ENCODE peak calls at places on chromosomes 5 and 9, in four cellular contexts. R is HEK293T, E is K562, L is HepG2. P is an unnamed sample.
A peak's percentile ranks its signal among the peaks of the same experiment; 100 is the strongest.

GRCh38 chr5:76210946-76211345 is 127.8 kb downstream of the SV2C start:
- DNase-seq in R (no peak), E (no peak), L (no peak), P (no peak)

GRCh38 chr5:5492087-5492933 is 69.8 kb downstream of the ICE1 start:
- DNase-seq in R (peak; percentile 51), E (peak; percentile 62), L (peak; percentile 54), P (peak; percentile 25)

GRCh38 chr5:126234563-126235195 is 188.5 kb upstream of the GRAMD2B start:
- DNase-seq in R (peak; percentile 55), E (peak; percentile 9), L (peak; percentile 13), P (no peak)

GRCh38 chr9:98709968-98710965 is 1.5 kb upstream of the GABBR2 start:
- DNase-seq in R (no peak), E (no peak), L (no peak), P (no peak)

GRCh38 chr5:159503236-159503635 is 172.9 kb upstream of the IL12B start:
- DNase-seq in R (no peak), E (no peak), L (no peak), P (no peak)

GRCh38 chr5:19258686-19259085 is 729.3 kb downstream of the CDH18 start:
- DNase-seq in R (no peak), E (no peak), L (no peak), P (no peak)

GRCh38 chr5:170623576-170624181 is 119.9 kb downstream of the KCNIP1 start:
- DNase-seq in R (peak; percentile 78), E (peak; percentile 55), L (peak; percentile 20), P (no peak)

GRCh38 chr9:36772449-36773370 is 200.0 kb downstream of the MELK start:
- DNase-seq in R (no peak), E (no peak), L (no peak), P (no peak)

GRCh38 chr5:44638286-44638869 is 170.4 kb upstream of the MRPS30 start:
- DNase-seq in R (no peak), E (no peak), L (no peak), P (no peak)

GRCh38 chr5:122064992-122065391 is 13.1 kb downstream of the LOX start:
- DNase-seq in R (no peak), E (no peak), L (no peak), P (no peak)

GRCh38 chr9:116791314-116791713 is 104.2 kb downstream of the TRIM32 start:
- DNase-seq in R (peak; percentile 9), E (no peak), L (no peak), P (no peak)

GRCh38 chr5:5318426-5319205 is 103.9 kb upstream of the ICE1 start:
- DNase-seq in R (no peak), E (no peak), L (no peak), P (no peak)

GRCh38 chr5:133861161-133861737 is 107.2 kb downstream of the C5orf15 start:
- DNase-seq in R (no peak), E (no peak), L (no peak), P (no peak)

GRCh38 chr5:151028717-151029116 is 8.3 kb downstream of the GPX3 start:
- DNase-seq in R (no peak), E (no peak), L (no peak), P (no peak)

GRCh38 chr5:5483880-5484595 is 61.6 kb downstream of the ICE1 start:
- DNase-seq in R (no peak), E (no peak), L (no peak), P (no peak)

GRCh38 chr5:33558489-33558888 is 117.7 kb downstream of the TARS1 start:
- DNase-seq in R (no peak), E (no peak), L (no peak), P (no peak)

GRCh38 chr5:77906806-77907205 is 130.7 kb upstream of the TBCA start:
- DNase-seq in R (no peak), E (peak; percentile 24), L (no peak), P (no peak)

GRCh38 chr9:85212887-85213286 is 528.9 kb downstream of the AGTPBP1 start:
- DNase-seq in R (no peak), E (no peak), L (no peak), P (no peak)

GRCh38 chr5:96434201-96434645 is 1.2 kb upstream of the PCSK1 start:
- DNase-seq in R (peak; percentile 78), E (peak; percentile 43), L (peak; percentile 48), P (no peak)

GRCh38 chr5:93348231-93348630 is 232.8 kb downstream of the NR2F1-AS1 start:
- DNase-seq in R (no peak), E (no peak), L (no peak), P (no peak)

GRCh38 chr9:124000784-124001444 is 10.7 kb upstream of the LHX2 start:
- DNase-seq in R (no peak), E (no peak), L (no peak), P (no peak)

GRCh38 chr9:98222885-98223640 is 30.6 kb upstream of the CORO2A start:
- DNase-seq in R (no peak), E (no peak), L (peak; percentile 81), P (no peak)

GRCh38 chr5:93330506-93330905 is 250.5 kb downstream of the NR2F1-AS1 start:
- DNase-seq in R (no peak), E (no peak), L (no peak), P (no peak)

GRCh38 chr5:14184725-14185124 is 41.6 kb downstream of the TRIO start:
- DNase-seq in R (no peak), E (no peak), L (no peak), P (no peak)

GRCh38 chr5:169980418-169981053 is at the start of gene INSYN2B:
- DNase-seq in R (peak; percentile 83), E (peak; percentile 71), L (peak; percentile 39), P (no peak)

GRCh38 chr9:113222482-113222841 is 1.1 kb downstream of the SLC31A1 start:
- DNase-seq in R (no peak), E (no peak), L (peak; percentile 74), P (no peak)

GRCh38 chr9:134054891-134055811 is 12.7 kb downstream of the BRD3 start:
- DNase-seq in R (no peak), E (no peak), L (no peak), P (no peak)

GRCh38 chr9:698276-698675 is 143.2 kb upstream of the DMRT1 start:
- DNase-seq in R (no peak), E (no peak), L (no peak), P (no peak)

GRCh38 chr9:125428515-125429467 is 167.2 kb downstream of the GAPVD1 start:
- DNase-seq in R (no peak), E (no peak), L (no peak), P (no peak)

GRCh38 chr5:55621218-55621617 is 86.5 kb upstream of the PLPP1 start:
- DNase-seq in R (no peak), E (no peak), L (peak; percentile 16), P (no peak)

GRCh38 chr9:36884721-36885120 is 149.3 kb downstream of the PAX5 start:
- DNase-seq in R (no peak), E (no peak), L (no peak), P (no peak)

GRCh38 chr5:133581918-133582317 is 30.4 kb downstream of the FSTL4 start:
- DNase-seq in R (no peak), E (no peak), L (no peak), P (no peak)

GRCh38 chr9:16656432-16657169 is 213.9 kb downstream of the BNC2 start:
- DNase-seq in R (no peak), E (no peak), L (no peak), P (no peak)

GRCh38 chr5:39092581-39093350 is 18.6 kb upstream of the RICTOR start:
- DNase-seq in R (no peak), E (no peak), L (no peak), P (no peak)

DNA sequence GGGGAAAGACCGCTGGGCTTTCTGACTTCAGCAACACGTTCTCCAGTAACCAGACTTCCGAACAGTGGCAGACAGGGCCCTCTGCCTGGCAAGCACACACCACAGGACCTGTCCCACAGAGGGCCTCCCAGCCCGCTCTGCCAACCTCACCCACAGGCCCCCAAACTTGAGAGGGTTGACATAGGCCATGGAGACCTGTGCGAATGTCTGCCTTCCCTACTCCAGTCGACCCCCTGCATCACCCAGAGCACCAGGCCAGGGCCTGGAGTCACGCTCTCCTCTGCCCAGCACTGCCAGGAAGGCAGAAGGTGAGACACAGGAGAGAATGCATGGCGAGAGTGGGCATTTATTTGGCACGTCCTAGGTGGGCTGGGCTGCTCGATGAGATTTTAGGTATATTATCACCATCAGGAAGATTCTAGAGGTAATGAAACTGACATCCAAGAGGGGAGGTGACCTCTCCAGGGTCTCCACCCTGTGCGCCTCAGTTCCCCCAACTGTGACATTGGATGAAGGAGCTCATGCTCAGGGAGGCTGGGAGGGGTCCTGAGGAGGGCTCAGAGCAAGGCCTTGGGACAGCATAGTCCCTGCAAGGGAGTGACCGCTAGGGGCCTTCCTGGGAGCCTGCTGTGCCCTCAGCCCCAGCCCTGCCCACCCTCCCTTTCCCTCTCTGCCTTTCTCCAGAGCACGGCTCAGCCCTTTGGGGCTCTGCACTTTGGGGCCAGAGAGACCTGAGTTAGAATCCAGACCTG is 54.9 kb downstream of the DUSP1 start:
- DNase-seq in R (no peak), E (peak; percentile 42), L (peak; percentile 43), P (no peak)
- TF ChIP-seq SP1 in R (no peak), E (no peak), L (no peak), P (no peak)

GRCh38 chr5:161546463-161547301 is at the start of gene GABRB2:
- DNase-seq in R (peak; percentile 31), E (peak; percentile 11), L (peak; percentile 16), P (peak; percentile 24)
- TF ChIP-seq TARDBP in R (no peak), E (no peak), L (no peak), P (no peak)

DNA sequence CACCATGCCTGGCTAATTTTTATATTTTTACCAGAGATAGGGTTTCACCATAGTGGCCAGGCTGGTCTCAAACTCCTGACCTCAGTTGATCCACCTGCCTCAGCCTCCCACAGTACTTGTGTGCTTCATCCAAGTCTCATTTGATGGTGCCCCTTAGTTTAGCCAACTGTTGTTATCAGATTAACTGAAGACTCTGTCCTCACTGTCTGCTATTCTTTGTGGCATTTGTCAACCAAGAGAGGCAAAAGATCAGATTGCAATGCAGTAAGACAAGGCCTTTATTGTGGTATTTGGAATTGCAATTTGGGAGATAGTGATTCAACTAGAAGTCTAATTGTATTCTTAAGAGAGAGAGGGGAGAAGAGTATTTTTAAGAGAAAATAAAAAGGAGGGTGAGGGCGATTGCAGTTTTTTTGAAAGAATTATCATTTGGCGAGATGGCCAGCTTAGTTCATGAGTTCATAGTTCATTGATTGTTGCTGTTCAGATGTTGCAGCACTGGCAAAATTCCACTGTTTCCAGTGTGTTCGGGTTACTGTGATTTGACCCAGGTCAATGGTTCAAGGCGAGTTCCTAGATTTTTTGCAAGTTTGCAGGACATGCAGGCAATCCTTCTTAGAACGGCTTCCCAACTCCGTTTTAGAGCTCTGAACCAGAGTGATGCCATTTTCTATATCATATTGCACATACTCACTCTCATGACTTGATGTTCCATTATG is 1156.9 kb downstream of the CDH9 start:
- DNase-seq in R (no peak), E (no peak), L (no peak), P (no peak)
- TF ChIP-seq SP1 in R (no peak), E (no peak), L (no peak), P (no peak)

DNA sequence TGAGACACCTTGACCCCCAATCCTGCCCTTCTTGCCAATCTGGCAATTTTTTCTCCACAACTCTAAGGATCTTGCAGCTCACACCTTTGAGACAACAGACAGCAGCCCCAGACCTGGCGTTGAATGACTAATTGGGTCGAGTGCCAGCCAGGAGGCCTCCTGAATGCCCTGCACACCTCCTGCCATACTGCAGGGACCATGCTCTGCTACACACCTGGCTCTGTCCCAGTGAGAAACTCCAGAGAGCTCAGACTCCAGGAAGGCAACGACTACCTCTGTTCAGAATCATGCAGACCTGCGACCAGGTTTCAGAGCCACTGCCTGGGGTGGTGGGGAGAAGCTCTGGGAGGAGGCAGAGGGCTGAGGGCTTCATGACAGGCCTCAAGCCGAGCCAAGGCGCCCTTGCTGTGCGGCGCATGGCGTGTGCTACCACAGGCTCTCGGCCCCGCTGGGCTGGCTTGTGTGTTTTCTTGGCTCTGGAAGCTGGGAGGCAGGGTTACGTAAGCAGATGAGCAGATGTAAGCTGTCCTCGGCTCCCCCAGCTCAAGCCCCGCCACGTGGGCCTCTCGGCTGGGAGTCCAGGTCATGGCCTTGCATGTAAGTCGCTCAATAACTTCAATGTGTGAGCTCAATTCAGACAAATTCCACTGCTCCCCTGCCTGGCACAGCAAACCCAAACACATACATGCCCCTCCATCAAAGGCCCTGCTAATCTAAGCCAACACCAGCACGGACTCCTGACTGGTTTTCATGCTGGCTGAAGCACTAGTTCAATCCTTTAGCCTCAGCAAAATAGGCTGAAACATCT is 27.5 kb downstream of the B4GALT1 start:
- DNase-seq in R (peak; percentile 32), E (no peak), L (peak; percentile 88), P (no peak)
- TF ChIP-seq TARDBP in R (no peak), E (no peak), L (peak; percentile 89), P (no peak)